ENCODE peak calls at places on chromosome 3, in five cellular contexts. One of them, this sample, is unnamed.

GRCh38 chr3:149016669-149017541 is 25.6 kb downstream of the GYG1 start:
- DNase-seq in transverse colon: no peak
- DNase-seq in fibroblast of mammary gland: peak; percentile 97
- DNase-seq in fibroblast of gingiva: peak; percentile 77
- DNase-seq in M059J: peak; percentile 96
- DNase-seq in this sample: no peak

GRCh38 chr3:24683511-24684384 is 189.1 kb upstream of the THRB start:
- DNase-seq in transverse colon: peak; percentile 12
- DNase-seq in fibroblast of mammary gland: peak; percentile 86
- DNase-seq in fibroblast of gingiva: peak; percentile 80
- DNase-seq in M059J: peak; percentile 51
- DNase-seq in this sample: no peak

GRCh38 chr3:188264231-188265213 is 110.6 kb downstream of the LPP start:
- DNase-seq in transverse colon: no peak
- DNase-seq in fibroblast of mammary gland: peak; percentile 85
- DNase-seq in fibroblast of gingiva: peak; percentile 52
- DNase-seq in M059J: peak; percentile 82
- DNase-seq in this sample: no peak

GRCh38 chr3:122977645-122978466 is 49.7 kb downstream of the SEMA5B start:
- DNase-seq in transverse colon: no peak
- DNase-seq in fibroblast of mammary gland: peak; percentile 59
- DNase-seq in fibroblast of gingiva: no peak
- DNase-seq in M059J: peak; percentile 97
- DNase-seq in this sample: peak; percentile 83

GRCh38 chr3:194570184-194570583 is 63.0 kb downstream of the TMEM44 start:
- DNase-seq in transverse colon: no peak
- DNase-seq in fibroblast of mammary gland: no peak
- DNase-seq in fibroblast of gingiva: no peak
- DNase-seq in M059J: no peak
- DNase-seq in this sample: no peak

GRCh38 chr3:135895106-135895733 is 70.3 kb upstream of the PPP2R3A start:
- DNase-seq in transverse colon: peak; percentile 70
- DNase-seq in fibroblast of mammary gland: peak; percentile 89
- DNase-seq in fibroblast of gingiva: peak; percentile 70
- DNase-seq in M059J: peak; percentile 86
- DNase-seq in this sample: peak; percentile 93

GRCh38 chr3:64306745-64307144 is 81.5 kb upstream of the PRICKLE2 start:
- DNase-seq in transverse colon: no peak
- DNase-seq in fibroblast of mammary gland: no peak
- DNase-seq in fibroblast of gingiva: peak; percentile 77
- DNase-seq in M059J: no peak
- DNase-seq in this sample: no peak

GRCh38 chr3:43257850-43258249 is 28.5 kb upstream of the SNRK start:
- DNase-seq in transverse colon: no peak
- DNase-seq in fibroblast of mammary gland: no peak
- DNase-seq in fibroblast of gingiva: no peak
- DNase-seq in M059J: no peak
- DNase-seq in this sample: no peak

GRCh38 chr3:42658091-42658770 is 4.7 kb downstream of the ZBTB47 start:
- DNase-seq in transverse colon: no peak
- DNase-seq in fibroblast of mammary gland: no peak
- DNase-seq in fibroblast of gingiva: no peak
- DNase-seq in M059J: no peak
- DNase-seq in this sample: no peak

GRCh38 chr3:124837065-124837464 is 50.1 kb downstream of the ITGB5 start:
- DNase-seq in transverse colon: peak; percentile 46
- DNase-seq in fibroblast of mammary gland: no peak
- DNase-seq in fibroblast of gingiva: no peak
- DNase-seq in M059J: no peak
- DNase-seq in this sample: no peak

GRCh38 chr3:196942915-196943277 is 568 bp upstream of the NCBP2 start:
- DNase-seq in transverse colon: peak; percentile 50
- DNase-seq in fibroblast of mammary gland: peak; percentile 12
- DNase-seq in fibroblast of gingiva: no peak
- DNase-seq in M059J: peak; percentile 21
- DNase-seq in this sample: peak; percentile 60

GRCh38 chr3:194802125-194802433 is 116.4 kb downstream of the FAM43A start:
- DNase-seq in transverse colon: no peak
- DNase-seq in fibroblast of mammary gland: no peak
- DNase-seq in fibroblast of gingiva: no peak
- DNase-seq in M059J: no peak
- DNase-seq in this sample: peak; percentile 32